ENCODE peak calls at places on chromosomes 11 and 22, in eight cellular contexts. One of them, this sample, is unnamed.

GRCh38 chr22:29449296-29449863 is 11.0 kb downstream of the RFPL1 start:
- DNase-seq in posterior cingulate gyrus: no peak
- DNase-seq in epithelial cell of esophagus: no peak
- DNase-seq in stimulated activated CD8-positive, alpha-beta memory T cell treated with anti-CD3 and anti-CD28 coated beads, Interleukin-15, amount 100 ng/mL, for 48 hours: no peak
- DNase-seq in stomach: no peak
- DNase-seq in midbrain: no peak
- DNase-seq in WTC11: no peak
- DNase-seq in hippocampal formation: no peak
- DNase-seq in this sample: no peak

GRCh38 chr11:80925291-80925690 is 1484.5 kb upstream of the TENM4 start:
- DNase-seq in stimulated activated CD8-positive, alpha-beta memory T cell treated with anti-CD3 and anti-CD28 coated beads, Interleukin-15, amount 100 ng/mL, for 48 hours: no peak
- DNase-seq in stomach: no peak
- DNase-seq in posterior cingulate gyrus: no peak
- DNase-seq in epithelial cell of esophagus: no peak
- DNase-seq in hippocampal formation: no peak
- DNase-seq in midbrain: no peak
- DNase-seq in WTC11: no peak
- DNase-seq in this sample: no peak

GRCh38 chr22:19708323-19709011 is 5.8 kb upstream of the SEPTIN5 start:
- DNase-seq in WTC11: peak
- DNase-seq in stimulated activated CD8-positive, alpha-beta memory T cell treated with anti-CD3 and anti-CD28 coated beads, Interleukin-15, amount 100 ng/mL, for 48 hours: no peak
- DNase-seq in epithelial cell of esophagus: no peak
- DNase-seq in hippocampal formation: no peak
- DNase-seq in midbrain: no peak
- DNase-seq in posterior cingulate gyrus: peak
- DNase-seq in stomach: no peak
- DNase-seq in this sample: no peak

GRCh38 chr22:42725606-42726355 is 5.1 kb upstream of the A4GALT start:
- DNase-seq in hippocampal formation: no peak
- DNase-seq in posterior cingulate gyrus: no peak
- DNase-seq in midbrain: no peak
- DNase-seq in stomach: no peak
- DNase-seq in stimulated activated CD8-positive, alpha-beta memory T cell treated with anti-CD3 and anti-CD28 coated beads, Interleukin-15, amount 100 ng/mL, for 48 hours: no peak
- DNase-seq in epithelial cell of esophagus: no peak
- DNase-seq in WTC11: no peak
- DNase-seq in this sample: no peak

GRCh38 chr11:118827118-118827517 is 36.2 kb upstream of the DDX6 start:
- DNase-seq in midbrain: no peak
- DNase-seq in hippocampal formation: no peak
- DNase-seq in stomach: no peak
- DNase-seq in WTC11: no peak
- DNase-seq in epithelial cell of esophagus: no peak
- DNase-seq in posterior cingulate gyrus: no peak
- DNase-seq in stimulated activated CD8-positive, alpha-beta memory T cell treated with anti-CD3 and anti-CD28 coated beads, Interleukin-15, amount 100 ng/mL, for 48 hours: no peak
- DNase-seq in this sample: peak

GRCh38 chr11:27242591-27242990 is 120.4 kb downstream of the CCDC34 start:
- DNase-seq in midbrain: no peak
- DNase-seq in hippocampal formation: no peak
- DNase-seq in WTC11: no peak
- DNase-seq in posterior cingulate gyrus: no peak
- DNase-seq in epithelial cell of esophagus: no peak
- DNase-seq in stimulated activated CD8-positive, alpha-beta memory T cell treated with anti-CD3 and anti-CD28 coated beads, Interleukin-15, amount 100 ng/mL, for 48 hours: no peak
- DNase-seq in stomach: no peak
- DNase-seq in this sample: no peak

GRCh38 chr11:19920982-19921381 is 208.3 kb downstream of the NAV2 start:
- DNase-seq in epithelial cell of esophagus: no peak
- DNase-seq in stomach: no peak
- DNase-seq in WTC11: no peak
- DNase-seq in midbrain: no peak
- DNase-seq in stimulated activated CD8-positive, alpha-beta memory T cell treated with anti-CD3 and anti-CD28 coated beads, Interleukin-15, amount 100 ng/mL, for 48 hours: no peak
- DNase-seq in posterior cingulate gyrus: no peak
- DNase-seq in hippocampal formation: peak
- DNase-seq in this sample: no peak

GRCh38 chr11:9263840-9264380 is 1.2 kb downstream of the DENND5A start:
- DNase-seq in stimulated activated CD8-positive, alpha-beta memory T cell treated with anti-CD3 and anti-CD28 coated beads, Interleukin-15, amount 100 ng/mL, for 48 hours: peak
- DNase-seq in hippocampal formation: no peak
- DNase-seq in WTC11: no peak
- DNase-seq in posterior cingulate gyrus: no peak
- DNase-seq in stomach: no peak
- DNase-seq in epithelial cell of esophagus: no peak
- DNase-seq in midbrain: no peak
- DNase-seq in this sample: no peak

GRCh38 chr22:36510966-36511881 is 4.4 kb upstream of the FOXRED2 start:
- DNase-seq in WTC11: peak
- DNase-seq in midbrain: no peak
- DNase-seq in stimulated activated CD8-positive, alpha-beta memory T cell treated with anti-CD3 and anti-CD28 coated beads, Interleukin-15, amount 100 ng/mL, for 48 hours: no peak
- DNase-seq in posterior cingulate gyrus: no peak
- DNase-seq in hippocampal formation: peak
- DNase-seq in epithelial cell of esophagus: peak
- DNase-seq in stomach: no peak
- DNase-seq in this sample: peak

GRCh38 chr11:72236774-72237111 is 7.2 kb downstream of the PHOX2A start:
- DNase-seq in posterior cingulate gyrus: no peak
- DNase-seq in hippocampal formation: no peak
- DNase-seq in stimulated activated CD8-positive, alpha-beta memory T cell treated with anti-CD3 and anti-CD28 coated beads, Interleukin-15, amount 100 ng/mL, for 48 hours: no peak
- DNase-seq in midbrain: no peak
- DNase-seq in WTC11: no peak
- DNase-seq in stomach: no peak
- DNase-seq in epithelial cell of esophagus: no peak
- DNase-seq in this sample: no peak

GRCh38 chr11:108403072-108403471 is 64.3 kb downstream of the C11orf65 start:
- DNase-seq in hippocampal formation: no peak
- DNase-seq in epithelial cell of esophagus: peak
- DNase-seq in stimulated activated CD8-positive, alpha-beta memory T cell treated with anti-CD3 and anti-CD28 coated beads, Interleukin-15, amount 100 ng/mL, for 48 hours: no peak
- DNase-seq in WTC11: no peak
- DNase-seq in posterior cingulate gyrus: no peak
- DNase-seq in midbrain: no peak
- DNase-seq in stomach: no peak
- DNase-seq in this sample: no peak

GRCh38 chr11:50423208-50423607 is 390.5 kb downstream of the OR4C45 start:
- DNase-seq in stimulated activated CD8-positive, alpha-beta memory T cell treated with anti-CD3 and anti-CD28 coated beads, Interleukin-15, amount 100 ng/mL, for 48 hours: no peak
- DNase-seq in epithelial cell of esophagus: no peak
- DNase-seq in midbrain: no peak
- DNase-seq in posterior cingulate gyrus: no peak
- DNase-seq in stomach: no peak
- DNase-seq in WTC11: no peak
- DNase-seq in hippocampal formation: no peak
- DNase-seq in this sample: no peak

GRCh38 chr11:1230456-1231395 is 7.9 kb downstream of the MUC5B start:
- DNase-seq in stimulated activated CD8-positive, alpha-beta memory T cell treated with anti-CD3 and anti-CD28 coated beads, Interleukin-15, amount 100 ng/mL, for 48 hours: no peak
- DNase-seq in midbrain: no peak
- DNase-seq in hippocampal formation: no peak
- DNase-seq in epithelial cell of esophagus: no peak
- DNase-seq in WTC11: no peak
- DNase-seq in stomach: no peak
- DNase-seq in posterior cingulate gyrus: peak
- DNase-seq in this sample: peak

GRCh38 chr11:119537641-119538253 is 114.8 kb upstream of the THY1 start:
- DNase-seq in stomach: no peak
- DNase-seq in stimulated activated CD8-positive, alpha-beta memory T cell treated with anti-CD3 and anti-CD28 coated beads, Interleukin-15, amount 100 ng/mL, for 48 hours: no peak
- DNase-seq in posterior cingulate gyrus: no peak
- DNase-seq in midbrain: no peak
- DNase-seq in epithelial cell of esophagus: no peak
- DNase-seq in WTC11: no peak
- DNase-seq in hippocampal formation: no peak
- DNase-seq in this sample: no peak

GRCh38 chr11:126160345-126161145 is 50.9 kb downstream of the RPUSD4 start:
- DNase-seq in posterior cingulate gyrus: no peak
- DNase-seq in hippocampal formation: no peak
- DNase-seq in WTC11: no peak
- DNase-seq in stomach: no peak
- DNase-seq in epithelial cell of esophagus: no peak
- DNase-seq in midbrain: no peak
- DNase-seq in stimulated activated CD8-positive, alpha-beta memory T cell treated with anti-CD3 and anti-CD28 coated beads, Interleukin-15, amount 100 ng/mL, for 48 hours: no peak
- DNase-seq in this sample: no peak

GRCh38 chr22:36505998-36506635 is 723 bp downstream of the FOXRED2 start:
- DNase-seq in stimulated activated CD8-positive, alpha-beta memory T cell treated with anti-CD3 and anti-CD28 coated beads, Interleukin-15, amount 100 ng/mL, for 48 hours: no peak
- DNase-seq in midbrain: no peak
- DNase-seq in epithelial cell of esophagus: no peak
- DNase-seq in posterior cingulate gyrus: no peak
- DNase-seq in WTC11: no peak
- DNase-seq in hippocampal formation: no peak
- DNase-seq in stomach: no peak
- DNase-seq in this sample: peak

GRCh38 chr22:21443735-21444421 is 23.3 kb upstream of the TMEM191C start:
- DNase-seq in stomach: peak
- DNase-seq in posterior cingulate gyrus: peak
- DNase-seq in epithelial cell of esophagus: no peak
- DNase-seq in midbrain: no peak
- DNase-seq in WTC11: peak
- DNase-seq in stimulated activated CD8-positive, alpha-beta memory T cell treated with anti-CD3 and anti-CD28 coated beads, Interleukin-15, amount 100 ng/mL, for 48 hours: no peak
- DNase-seq in hippocampal formation: no peak
- DNase-seq in this sample: no peak

GRCh38 chr11:27213232-27213660 is 149.8 kb downstream of the CCDC34 start:
- DNase-seq in posterior cingulate gyrus: no peak
- DNase-seq in midbrain: no peak
- DNase-seq in hippocampal formation: no peak
- DNase-seq in stomach: no peak
- DNase-seq in WTC11: no peak
- DNase-seq in epithelial cell of esophagus: peak
- DNase-seq in stimulated activated CD8-positive, alpha-beta memory T cell treated with anti-CD3 and anti-CD28 coated beads, Interleukin-15, amount 100 ng/mL, for 48 hours: no peak
- DNase-seq in this sample: no peak

GRCh38 chr11:34624069-34624468 is 3.2 kb downstream of the EHF start:
- DNase-seq in stimulated activated CD8-positive, alpha-beta memory T cell treated with anti-CD3 and anti-CD28 coated beads, Interleukin-15, amount 100 ng/mL, for 48 hours: no peak
- DNase-seq in midbrain: no peak
- DNase-seq in stomach: peak
- DNase-seq in posterior cingulate gyrus: no peak
- DNase-seq in epithelial cell of esophagus: peak
- DNase-seq in WTC11: no peak
- DNase-seq in hippocampal formation: no peak
- DNase-seq in this sample: peak